ENCODE peak calls at places on chromosomes 12 and 14, in seven cellular contexts. C is left ventricle myocardium inferior, Q is tibial nerve, F is epithelial cell of esophagus, X is cardiac muscle cell, T is astrocyte of the cerebellum, L is right atrium auricular region. D is an unnamed sample.

GRCh38 chr12:81377771-81378170 is 299.9 kb downstream of the ACSS3 start:
- DNase-seq in C (no peak), Q (no peak), F (no peak), X (no peak), T (no peak), L (no peak), D (no peak)

GRCh38 chr12:90490355-90490754 is 464.6 kb downstream of the CCER1 start:
- DNase-seq in C (no peak), Q (no peak), F (no peak), X (no peak), T (no peak), L (no peak), D (no peak)

GRCh38 chr14:105979446-105979845 is 453.1 kb downstream of the TMEM121 start:
- DNase-seq in C (no peak), Q (no peak), F (no peak), X (no peak), T (no peak), L (no peak), D (no peak)

GRCh38 chr14:103315368-103315911 is 18.6 kb upstream of the EIF5 start:
- DNase-seq in C (no peak), Q (no peak), F (peak; percentile 87), X (peak; percentile 95), T (no peak), L (peak; percentile 72), D (peak; percentile 54)

GRCh38 chr12:80763874-80764273 is 47.2 kb downstream of the MYF5 start:
- DNase-seq in C (no peak), Q (peak; percentile 19), F (peak; percentile 60), X (peak; percentile 73), T (peak; percentile 60), L (no peak), D (peak; percentile 83)

GRCh38 chr14:64700290-64700689 is 3.9 kb upstream of the PLEKHG3 start:
- DNase-seq in C (no peak), Q (no peak), F (no peak), X (no peak), T (no peak), L (no peak), D (no peak)

GRCh38 chr14:33332497-33332896 is 393.8 kb downstream of the NPAS3 start:
- DNase-seq in C (no peak), Q (no peak), F (no peak), X (no peak), T (no peak), L (no peak), D (no peak)

GRCh38 chr12:6367065-6367968 is 8.0 kb downstream of the SCNN1A start:
- DNase-seq in C (no peak), Q (no peak), F (no peak), X (peak; percentile 69), T (peak; percentile 43), L (no peak), D (peak; percentile 51)

GRCh38 chr12:32444895-32445294 is 45.5 kb downstream of the FGD4 start:
- DNase-seq in C (no peak), Q (no peak), F (peak; percentile 94), X (peak; percentile 89), T (peak; percentile 87), L (no peak), D (peak; percentile 85)

GRCh38 chr12:104055686-104056388 is 5.8 kb upstream of the GLT8D2 start:
- DNase-seq in C (peak; percentile 79), Q (no peak), F (no peak), X (peak; percentile 83), T (no peak), L (peak; percentile 66), D (peak; percentile 42)

GRCh38 chr12:78949532-78949931 is 85.0 kb downstream of the SYT1 start:
- DNase-seq in C (no peak), Q (no peak), F (no peak), X (no peak), T (no peak), L (no peak), D (no peak)

GRCh38 chr12:125518074-125518473 is 452.8 kb downstream of the AACS start:
- DNase-seq in C (no peak), Q (no peak), F (no peak), X (no peak), T (peak; percentile 37), L (no peak), D (no peak)

GRCh38 chr12:70534466-70534865 is 102.8 kb downstream of the PTPRB start:
- DNase-seq in C (no peak), Q (no peak), F (no peak), X (no peak), T (no peak), L (no peak), D (no peak)

GRCh38 chr12:12432373-12432772 is 75.5 kb downstream of the BORCS5 start:
- DNase-seq in C (no peak), Q (no peak), F (peak; percentile 89), X (peak; percentile 68), T (peak; percentile 81), L (no peak), D (peak; percentile 87)

GRCh38 chr14:106872619-106873446 is 1346.5 kb downstream of the TMEM121 start:
- DNase-seq in C (peak; percentile 39), Q (peak; percentile 57), F (no peak), X (no peak), T (no peak), L (no peak), D (peak; percentile 14)

GRCh38 chr12:42284157-42284556 is 41.7 kb downstream of the ZCRB1 start:
- DNase-seq in C (no peak), Q (no peak), F (no peak), X (no peak), T (no peak), L (no peak), D (no peak)

GRCh38 chr14:34035177-34035933 is 84.5 kb upstream of the EGLN3 start:
- DNase-seq in C (peak; percentile 74), Q (no peak), F (peak; percentile 96), X (no peak), T (no peak), L (no peak), D (no peak)

GRCh38 chr12:41287500-41287899 is 99.4 kb downstream of the PDZRN4 start:
- DNase-seq in C (no peak), Q (no peak), F (no peak), X (no peak), T (no peak), L (no peak), D (no peak)

GRCh38 chr14:51533877-51534553 is 117.7 kb upstream of the FRMD6 start:
- DNase-seq in C (no peak), Q (no peak), F (peak; percentile 60), X (no peak), T (no peak), L (no peak), D (no peak)

GRCh38 chr12:49358548-49359141 is 8.6 kb upstream of the SPATS2 start:
- DNase-seq in C (no peak), Q (peak; percentile 66), F (peak; percentile 67), X (peak; percentile 80), T (peak; percentile 58), L (peak; percentile 59), D (peak; percentile 76)
- H3K4me3 ChIP-seq in C (no peak overlapping the region), Q (no peak overlapping the region), F (no peak overlapping the region), X (no peak overlapping the region), T (no peak overlapping the region), L (no peak overlapping the region), D (no peak overlapping the region)

DNA sequence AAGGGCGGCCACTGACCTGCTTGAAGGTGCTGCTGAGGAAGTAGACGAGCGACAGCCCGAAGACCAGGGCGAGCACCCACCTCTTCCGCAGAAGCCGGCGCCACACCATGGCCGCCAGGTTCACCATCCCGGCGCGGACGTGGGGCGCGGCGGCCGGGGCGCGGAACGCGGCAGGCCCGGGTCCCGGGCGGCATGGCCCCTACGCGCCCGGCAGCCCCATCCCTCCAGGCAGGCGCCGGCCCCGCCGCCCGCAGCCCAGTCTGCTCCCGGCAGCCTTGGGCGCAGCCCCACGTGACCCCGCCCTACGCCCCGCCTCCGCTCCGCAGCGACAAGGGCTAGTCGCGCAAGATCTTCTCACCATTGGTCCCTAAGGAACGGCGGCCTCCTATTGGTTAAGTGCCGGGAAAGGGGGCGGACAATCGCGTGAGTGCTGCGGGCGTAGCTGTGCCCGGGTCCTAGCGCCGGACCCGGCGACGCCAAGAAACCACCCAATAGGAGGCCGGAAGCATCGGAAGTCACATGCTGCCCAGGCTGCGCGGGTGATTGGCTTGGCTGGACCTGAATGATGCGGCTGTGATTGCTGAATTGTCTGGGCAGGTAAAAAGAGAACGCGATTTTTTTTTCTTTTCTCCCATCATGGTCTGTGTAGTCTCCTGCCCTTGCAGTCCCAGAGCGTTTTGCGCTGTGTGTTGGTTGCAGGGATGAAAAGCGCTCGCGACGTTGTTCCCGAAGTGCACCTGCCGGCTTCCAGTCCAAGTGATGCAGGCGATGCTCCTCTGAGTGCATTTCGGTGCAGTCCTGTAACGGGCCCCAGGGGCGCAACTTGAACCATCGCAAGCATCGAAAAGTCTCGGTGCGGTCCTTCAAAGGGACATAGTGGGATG is at the start of the genes RNFT2 and SPRING1:
- DNase-seq in C (peak; percentile 99), Q (peak; percentile 99), F (peak; percentile 100), X (peak; percentile 100), T (peak; percentile 98), L (peak; percentile 99), D (peak; percentile 99)
- TF ChIP-seq CTCF in C (no peak), Q (no peak), F (peak; percentile 19), X (no peak), T (no peak), L (no peak), D (no peak)

DNA sequence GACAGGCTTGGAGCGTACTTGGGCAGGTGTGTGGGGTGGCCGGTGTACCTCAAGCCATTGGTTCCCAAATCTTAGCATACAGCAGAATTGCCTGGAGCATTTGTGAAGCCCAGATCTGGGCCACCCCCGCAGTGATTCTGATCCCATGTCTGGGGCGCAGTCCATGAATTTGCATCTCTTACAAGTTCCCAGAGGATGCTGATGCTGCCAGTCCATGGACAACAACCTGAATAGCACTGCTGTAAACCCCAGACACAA is 18.2 kb upstream of the MLEC start:
- DNase-seq in C (no peak), Q (no peak), F (no peak), X (no peak), T (no peak), L (no peak), D (no peak)
- H3K4me3 ChIP-seq in C (no peak overlapping the region), Q (no peak overlapping the region), F (no peak overlapping the region), X (no peak overlapping the region), T (no peak overlapping the region), L (no peak overlapping the region), D (no peak overlapping the region)

GRCh38 chr12:57852620-57853509 is 6.3 kb upstream of the CTDSP2 start:
- DNase-seq in C (peak; percentile 56), Q (no peak), F (no peak), X (peak; percentile 64), T (no peak), L (no peak), D (no peak)
- TF ChIP-seq CTCF in C (peak; percentile 41), Q (no peak), F (no peak), X (peak; percentile 31), T (peak; percentile 3), L (peak; percentile 49), D (no peak)

DNA sequence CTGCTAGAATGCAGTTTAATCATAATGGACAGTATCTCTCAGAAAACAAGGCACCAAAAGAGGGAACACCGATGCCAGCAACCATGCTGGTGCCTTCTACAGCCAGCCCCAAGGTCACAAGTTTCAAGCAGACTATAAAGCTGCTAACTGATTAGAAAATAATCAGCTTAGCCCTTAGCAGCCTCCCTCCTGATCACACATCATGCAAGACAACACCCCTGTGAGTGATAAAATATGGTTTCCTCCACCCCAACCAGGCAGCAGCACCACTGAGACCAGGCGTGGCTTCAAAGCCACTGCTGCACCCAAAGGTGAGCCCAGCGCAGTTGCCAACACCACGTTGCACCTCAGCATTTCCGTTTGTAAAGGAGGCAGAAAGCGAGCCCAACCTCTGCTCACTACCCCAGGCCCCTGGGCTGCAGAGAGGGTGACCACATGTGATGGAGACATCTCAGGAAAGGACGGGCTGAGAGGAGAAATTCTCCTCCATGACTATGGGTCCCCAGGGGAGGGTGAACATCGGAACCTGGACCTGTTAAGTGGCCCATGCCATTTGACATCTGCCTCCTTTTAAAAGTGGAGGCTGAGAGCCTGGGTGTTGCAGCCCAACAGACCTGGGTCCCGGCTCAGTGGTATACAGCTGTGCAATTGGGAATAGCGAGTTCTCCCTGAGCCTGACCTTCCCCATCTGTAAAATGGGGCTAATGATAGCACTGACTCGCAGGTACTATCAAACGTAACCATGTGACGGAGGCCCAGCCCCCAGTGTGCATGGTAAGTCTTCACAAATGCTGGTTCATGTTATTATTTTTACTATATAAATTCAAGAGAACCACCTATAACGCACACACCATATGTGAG is 11.5 kb downstream of the ZFP36L1 start:
- DNase-seq in C (no peak), Q (peak; percentile 3), F (no peak), X (no peak), T (no peak), L (peak; percentile 57), D (no peak)
- H3K4me3 ChIP-seq in C (no peak overlapping the region), Q (no peak overlapping the region), F (no peak overlapping the region), X (no peak overlapping the region), T (no peak overlapping the region), L (no peak overlapping the region), D (no peak overlapping the region)